ENCODE peak calls at places on chromosomes 3 and 15, in six cellular contexts. D is AG08395, N is astrocyte of the spinal cord, T is T-helper 2 cell, V is Calu3, W is kidney tubule cell. J is an unnamed sample.

GRCh38 chr15:55343168-55343567 is 24.1 kb downstream of the PIGB start:
- DNase-seq in V (no peak), W (no peak), N (no peak), D (peak; percentile 12), T (no peak), J (no peak)

GRCh38 chr3:189512824-189513223 is 118.4 kb upstream of the TP63 start:
- DNase-seq in V (no peak), T (no peak), D (no peak), N (no peak), W (no peak), J (no peak)

GRCh38 chr15:69403611-69404010 is 10.5 kb upstream of the KIF23 start:
- DNase-seq in D (peak; percentile 84), W (no peak), T (no peak), V (no peak), N (peak; percentile 85), J (no peak)

GRCh38 chr3:196537319-196537984 is 22.3 kb upstream of the SMCO1 start:
- DNase-seq in D (peak; percentile 21), V (peak; percentile 53), W (no peak), T (peak; percentile 42), N (no peak), J (peak; percentile 8)

GRCh38 chr15:81302605-81303204 is 21.2 kb downstream of the STARD5 start:
- DNase-seq in V (no peak), D (no peak), W (no peak), T (peak; percentile 74), N (no peak), J (no peak)

GRCh38 chr15:98221144-98221543 is 260.6 kb downstream of the ARRDC4 start:
- DNase-seq in N (no peak), V (no peak), W (peak; percentile 16), D (no peak), T (no peak), J (no peak)

GRCh38 chr3:194691481-194692281 is 6.0 kb downstream of the FAM43A start:
- DNase-seq in W (peak; percentile 81), N (no peak), D (no peak), V (no peak), T (no peak), J (no peak)

GRCh38 chr3:35305406-35305805 is 333.9 kb upstream of the ARPP21 start:
- DNase-seq in N (no peak), V (no peak), D (no peak), T (no peak), W (no peak), J (no peak)

GRCh38 chr3:21613372-21614070 is 137.5 kb downstream of the ZNF385D start:
- DNase-seq in N (no peak), T (no peak), W (no peak), D (no peak), V (no peak), J (no peak)

GRCh38 chr3:31423522-31423921 is 109.2 kb upstream of the STT3B start:
- DNase-seq in N (peak; percentile 63), T (no peak), V (no peak), D (peak; percentile 11), W (peak; percentile 66), J (no peak)

GRCh38 chr3:72255736-72256559 is 471.0 kb upstream of the PROK2 start:
- DNase-seq in T (peak; percentile 73), D (no peak), W (peak; percentile 28), N (no peak), V (peak; percentile 58), J (peak; percentile 25)

GRCh38 chr15:27681038-27681437 is 418.1 kb downstream of the OCA2 start:
- DNase-seq in T (no peak), W (no peak), V (no peak), D (no peak), N (no peak), J (no peak)

GRCh38 chr15:82139823-82140268 is 94.0 kb upstream of the MEX3B start:
- DNase-seq in V (no peak), N (peak; percentile 69), D (peak; percentile 57), T (peak; percentile 27), W (peak; percentile 66), J (peak; percentile 56)

GRCh38 chr3:172520332-172520831 is 2.8 kb downstream of the TNFSF10 start:
- DNase-seq in W (peak; percentile 94), T (peak; percentile 74), D (peak; percentile 85), V (no peak), N (peak; percentile 92), J (no peak)

GRCh38 chr15:92944946-92945521 is 44.9 kb downstream of the CHD2 start:
- DNase-seq in T (no peak), D (no peak), W (no peak), N (no peak), V (no peak), J (no peak)

GRCh38 chr3:36219398-36219797 is 160.9 kb upstream of the STAC start:
- DNase-seq in N (peak; percentile 90), V (no peak), W (peak; percentile 83), T (no peak), D (peak; percentile 50), J (no peak)

GRCh38 chr3:168671091-168671490 is 575.4 kb upstream of the GOLIM4 start:
- DNase-seq in V (peak; percentile 22), T (no peak), D (no peak), W (no peak), N (no peak), J (no peak)

GRCh38 chr15:23567921-23568320 is 2.4 kb downstream of the MKRN3 start:
- DNase-seq in V (no peak), W (no peak), T (no peak), N (no peak), D (no peak), J (no peak)

GRCh38 chr15:49467782-49468181 is 44.7 kb downstream of the FGF7 start:
- DNase-seq in V (no peak), D (no peak), T (no peak), W (no peak), N (no peak), J (no peak)

GRCh38 chr15:60315878-60316277 is 81.9 kb downstream of the ANXA2 start:
- DNase-seq in W (no peak), V (no peak), T (no peak), D (no peak), N (no peak), J (no peak)

GRCh38 chr3:112127522-112128494 is 5.2 kb downstream of the GCSAM start:
- DNase-seq in D (no peak), N (no peak), V (no peak), W (no peak), T (peak; percentile 59), J (no peak)

GRCh38 chr15:49813615-49814014 is 192.8 kb downstream of the DTWD1 start:
- DNase-seq in V (no peak), N (no peak), W (no peak), T (no peak), D (no peak), J (no peak)

GRCh38 chr15:63860161-63860954 is 26.6 kb upstream of the HERC1 start:
- DNase-seq in W (no peak), D (no peak), T (peak; percentile 91), N (no peak), V (no peak), J (no peak)

GRCh38 chr3:133992385-133992784 is 37.3 kb downstream of the SLCO2A1 start:
- DNase-seq in T (no peak), N (no peak), V (no peak), W (no peak), D (no peak), J (no peak)

GRCh38 chr3:61858054-61858453 is 296.7 kb downstream of the PTPRG start:
- DNase-seq in W (peak; percentile 39), V (no peak), T (no peak), D (peak; percentile 34), N (peak; percentile 58), J (no peak)

GRCh38 chr3:175941352-175941751 is 1082.2 kb downstream of the NAALADL2 start:
- DNase-seq in V (peak; percentile 56), T (peak; percentile 24), W (peak; percentile 39), D (no peak), N (no peak), J (peak; percentile 6)

GRCh38 chr3:172125053-172125452 is 85.7 kb downstream of the FNDC3B start:
- DNase-seq in T (no peak), D (no peak), V (no peak), W (no peak), N (no peak), J (peak; percentile 20)

GRCh38 chr3:125622381-125622788 is 27.1 kb upstream of the OSBPL11 start:
- DNase-seq in N (no peak), V (no peak), W (no peak), D (no peak), T (no peak), J (no peak)

GRCh38 chr3:56467108-56467507 is 1.2 kb downstream of the ERC2 start:
- DNase-seq in D (peak; percentile 28), T (peak; percentile 70), N (peak; percentile 91), V (peak; percentile 83), W (peak; percentile 95), J (peak; percentile 93)

GRCh38 chr3:185308126-185308754 is 54.4 kb upstream of the EHHADH start:
- DNase-seq in N (peak; percentile 60), V (peak; percentile 90), D (peak; percentile 72), T (peak; percentile 43), W (peak; percentile 73), J (peak; percentile 42)

GRCh38 chr3:157520485-157521184 is 17.4 kb upstream of the VEPH1 start:
- DNase-seq in V (no peak), N (no peak), W (no peak), T (no peak), D (no peak), J (no peak)